ENCODE peak calls at places on chromosomes 1 and 21, in eight cellular contexts. One of them, this sample, is unnamed.

GRCh38 chr1:39333296-39333695 is 128.8 kb downstream of the MACF1 start:
- DNase-seq in stomach: no peak
- DNase-seq in HT1080: no peak
- DNase-seq in left ventricle myocardium inferior: no peak
- DNase-seq in heart left ventricle: no peak
- DNase-seq in AG08395: no peak
- DNase-seq in T follicular helper cell: no peak
- DNase-seq in fibroblast of lung: peak
- DNase-seq in this sample: peak

GRCh38 chr1:13661539-13661938 is 38.4 kb upstream of the PRDM2 start:
- DNase-seq in stomach: no peak
- DNase-seq in HT1080: peak
- DNase-seq in left ventricle myocardium inferior: no peak
- DNase-seq in heart left ventricle: no peak
- DNase-seq in AG08395: peak
- DNase-seq in T follicular helper cell: no peak
- DNase-seq in fibroblast of lung: no peak
- DNase-seq in this sample: no peak

GRCh38 chr1:25616932-25617625 is 488 bp downstream of the MAN1C1 start:
- DNase-seq in stomach: no peak
- DNase-seq in HT1080: no peak
- DNase-seq in left ventricle myocardium inferior: peak
- DNase-seq in heart left ventricle: peak
- DNase-seq in AG08395: no peak
- DNase-seq in T follicular helper cell: no peak
- DNase-seq in fibroblast of lung: no peak
- DNase-seq in this sample: peak

GRCh38 chr21:25005388-25005787 is 601.9 kb downstream of the MRPL39 start:
- DNase-seq in stomach: no peak
- DNase-seq in HT1080: peak
- DNase-seq in left ventricle myocardium inferior: no peak
- DNase-seq in heart left ventricle: no peak
- DNase-seq in AG08395: peak
- DNase-seq in T follicular helper cell: no peak
- DNase-seq in fibroblast of lung: peak
- DNase-seq in this sample: no peak

GRCh38 chr1:218460367-218460766 is 115.2 kb downstream of the TGFB2 start:
- DNase-seq in stomach: no peak
- DNase-seq in HT1080: peak
- DNase-seq in left ventricle myocardium inferior: no peak
- DNase-seq in heart left ventricle: peak
- DNase-seq in AG08395: peak
- DNase-seq in T follicular helper cell: no peak
- DNase-seq in fibroblast of lung: peak
- DNase-seq in this sample: no peak

GRCh38 chr1:52970149-52970548 is 43.1 kb downstream of the SCP2 start:
- DNase-seq in stomach: no peak
- DNase-seq in HT1080: peak
- DNase-seq in left ventricle myocardium inferior: no peak
- DNase-seq in heart left ventricle: no peak
- DNase-seq in AG08395: no peak
- DNase-seq in T follicular helper cell: no peak
- DNase-seq in fibroblast of lung: peak
- DNase-seq in this sample: no peak

GRCh38 chr1:205583461-205584130 is 48.2 kb downstream of the ELK4 start:
- DNase-seq in stomach: no peak
- DNase-seq in HT1080: no peak
- DNase-seq in left ventricle myocardium inferior: no peak
- DNase-seq in heart left ventricle: no peak
- DNase-seq in AG08395: no peak
- DNase-seq in T follicular helper cell: no peak
- DNase-seq in fibroblast of lung: no peak
- DNase-seq in this sample: no peak

GRCh38 chr21:46129846-46130651 is 25.3 kb downstream of the FTCD start:
- DNase-seq in stomach: no peak
- DNase-seq in HT1080: no peak
- DNase-seq in left ventricle myocardium inferior: peak
- DNase-seq in heart left ventricle: no peak
- DNase-seq in AG08395: no peak
- DNase-seq in T follicular helper cell: no peak
- DNase-seq in fibroblast of lung: no peak
- DNase-seq in this sample: no peak

GRCh38 chr1:243719476-243719875 is 130.6 kb downstream of the AKT3 start:
- DNase-seq in stomach: no peak
- DNase-seq in HT1080: peak
- DNase-seq in left ventricle myocardium inferior: no peak
- DNase-seq in heart left ventricle: no peak
- DNase-seq in AG08395: no peak
- DNase-seq in T follicular helper cell: no peak
- DNase-seq in fibroblast of lung: no peak
- DNase-seq in this sample: no peak

GRCh38 chr1:222736972-222737371 is at the start of gene FAM177B:
- DNase-seq in stomach: no peak
- DNase-seq in HT1080: no peak
- DNase-seq in left ventricle myocardium inferior: no peak
- DNase-seq in heart left ventricle: no peak
- DNase-seq in AG08395: no peak
- DNase-seq in T follicular helper cell: no peak
- DNase-seq in fibroblast of lung: no peak
- DNase-seq in this sample: no peak

GRCh38 chr1:153546796-153547559 is 1.4 kb upstream of the S100A4 start:
- DNase-seq in stomach: no peak
- DNase-seq in HT1080: no peak
- DNase-seq in left ventricle myocardium inferior: no peak
- DNase-seq in heart left ventricle: peak
- DNase-seq in AG08395: peak
- DNase-seq in T follicular helper cell: no peak
- DNase-seq in fibroblast of lung: no peak
- DNase-seq in this sample: no peak

GRCh38 chr1:202235856-202236837 is 42.5 kb downstream of the LGR6 start:
- DNase-seq in stomach: peak
- DNase-seq in HT1080: peak
- DNase-seq in left ventricle myocardium inferior: peak
- DNase-seq in heart left ventricle: peak
- DNase-seq in AG08395: peak
- DNase-seq in T follicular helper cell: peak
- DNase-seq in fibroblast of lung: peak
- DNase-seq in this sample: peak

GRCh38 chr1:145927916-145928647 is 798 bp upstream of the RBM8A start:
- DNase-seq in stomach: no peak
- DNase-seq in HT1080: no peak
- DNase-seq in left ventricle myocardium inferior: no peak
- DNase-seq in heart left ventricle: no peak
- DNase-seq in AG08395: no peak
- DNase-seq in T follicular helper cell: no peak
- DNase-seq in fibroblast of lung: no peak
- DNase-seq in this sample: no peak

GRCh38 chr1:245621589-245621988 is 466.8 kb downstream of the KIF26B start:
- DNase-seq in stomach: no peak
- DNase-seq in HT1080: peak
- DNase-seq in left ventricle myocardium inferior: no peak
- DNase-seq in heart left ventricle: no peak
- DNase-seq in AG08395: no peak
- DNase-seq in T follicular helper cell: no peak
- DNase-seq in fibroblast of lung: no peak
- DNase-seq in this sample: peak

GRCh38 chr21:39051561-39051949 is 131.7 kb downstream of the PSMG1 start:
- DNase-seq in stomach: no peak
- DNase-seq in HT1080: peak
- DNase-seq in left ventricle myocardium inferior: no peak
- DNase-seq in heart left ventricle: no peak
- DNase-seq in AG08395: peak
- DNase-seq in T follicular helper cell: no peak
- DNase-seq in fibroblast of lung: no peak
- DNase-seq in this sample: no peak

GRCh38 chr1:99685516-99686180 is 39.7 kb downstream of the PALMD start:
- DNase-seq in stomach: peak
- DNase-seq in HT1080: peak
- DNase-seq in left ventricle myocardium inferior: peak
- DNase-seq in heart left ventricle: peak
- DNase-seq in AG08395: peak
- DNase-seq in T follicular helper cell: peak
- DNase-seq in fibroblast of lung: peak
- DNase-seq in this sample: peak

GRCh38 chr1:242055921-242056320 is 57.0 kb upstream of the MAP1LC3C start:
- DNase-seq in stomach: no peak
- DNase-seq in HT1080: peak
- DNase-seq in left ventricle myocardium inferior: no peak
- DNase-seq in heart left ventricle: no peak
- DNase-seq in AG08395: no peak
- DNase-seq in T follicular helper cell: no peak
- DNase-seq in fibroblast of lung: no peak
- DNase-seq in this sample: no peak

GRCh38 chr1:13702425-13703127 is 2.6 kb downstream of the PRDM2 start:
- DNase-seq in stomach: no peak
- DNase-seq in HT1080: no peak
- DNase-seq in left ventricle myocardium inferior: no peak
- DNase-seq in heart left ventricle: no peak
- DNase-seq in AG08395: no peak
- DNase-seq in T follicular helper cell: peak
- DNase-seq in fibroblast of lung: no peak
- DNase-seq in this sample: no peak

GRCh38 chr1:29575826-29576225 is 339.5 kb downstream of the PTPRU start:
- DNase-seq in stomach: no peak
- DNase-seq in HT1080: peak
- DNase-seq in left ventricle myocardium inferior: no peak
- DNase-seq in heart left ventricle: no peak
- DNase-seq in AG08395: no peak
- DNase-seq in T follicular helper cell: no peak
- DNase-seq in fibroblast of lung: peak
- DNase-seq in this sample: no peak

GRCh38 chr1:85465099-85465790 is at the start of gene DDAH1:
- DNase-seq in stomach: peak
- DNase-seq in HT1080: peak
- DNase-seq in left ventricle myocardium inferior: peak
- DNase-seq in heart left ventricle: peak
- DNase-seq in AG08395: peak
- DNase-seq in T follicular helper cell: no peak
- DNase-seq in fibroblast of lung: peak
- DNase-seq in this sample: peak

GRCh38 chr1:174999926-175000696 is at the start of gene CACYBP:
- DNase-seq in stomach: peak
- DNase-seq in HT1080: peak
- DNase-seq in left ventricle myocardium inferior: no peak
- DNase-seq in heart left ventricle: no peak
- DNase-seq in AG08395: peak
- DNase-seq in T follicular helper cell: peak
- DNase-seq in fibroblast of lung: no peak
- DNase-seq in this sample: no peak

GRCh38 chr1:103275725-103276124 is 167.4 kb upstream of the COL11A1 start:
- DNase-seq in stomach: no peak
- DNase-seq in HT1080: no peak
- DNase-seq in left ventricle myocardium inferior: no peak
- DNase-seq in heart left ventricle: no peak
- DNase-seq in AG08395: no peak
- DNase-seq in T follicular helper cell: no peak
- DNase-seq in fibroblast of lung: peak
- DNase-seq in this sample: no peak

GRCh38 chr1:60073605-60074278 is at the start of gene C1orf87:
- DNase-seq in stomach: no peak
- DNase-seq in HT1080: no peak
- DNase-seq in left ventricle myocardium inferior: no peak
- DNase-seq in heart left ventricle: no peak
- DNase-seq in AG08395: no peak
- DNase-seq in T follicular helper cell: no peak
- DNase-seq in fibroblast of lung: no peak
- DNase-seq in this sample: peak

GRCh38 chr1:205306929-205307566 is 14.5 kb downstream of the NUAK2 start:
- DNase-seq in stomach: no peak
- DNase-seq in HT1080: no peak
- DNase-seq in left ventricle myocardium inferior: no peak
- DNase-seq in heart left ventricle: no peak
- DNase-seq in AG08395: no peak
- DNase-seq in T follicular helper cell: no peak
- DNase-seq in fibroblast of lung: no peak
- DNase-seq in this sample: no peak

GRCh38 chr1:36731226-36732037 is 248.7 kb upstream of the CSF3R start:
- DNase-seq in stomach: no peak
- DNase-seq in HT1080: no peak
- DNase-seq in left ventricle myocardium inferior: no peak
- DNase-seq in heart left ventricle: no peak
- DNase-seq in AG08395: no peak
- DNase-seq in T follicular helper cell: no peak
- DNase-seq in fibroblast of lung: no peak
- DNase-seq in this sample: no peak

GRCh38 chr1:234609528-234610042 is 393 bp downstream of the IRF2BP2 start:
- DNase-seq in stomach: no peak
- DNase-seq in HT1080: no peak
- DNase-seq in left ventricle myocardium inferior: no peak
- DNase-seq in heart left ventricle: no peak
- DNase-seq in AG08395: no peak
- DNase-seq in T follicular helper cell: no peak
- DNase-seq in fibroblast of lung: no peak
- DNase-seq in this sample: no peak

GRCh38 chr1:182069028-182069466 is 7.5 kb upstream of the ZNF648 start:
- DNase-seq in stomach: peak
- DNase-seq in HT1080: peak
- DNase-seq in left ventricle myocardium inferior: peak
- DNase-seq in heart left ventricle: peak
- DNase-seq in AG08395: peak
- DNase-seq in T follicular helper cell: no peak
- DNase-seq in fibroblast of lung: peak
- DNase-seq in this sample: peak

GRCh38 chr1:112794654-112795239 is 79.6 kb upstream of the PPM1J start:
- DNase-seq in stomach: no peak
- DNase-seq in HT1080: no peak
- DNase-seq in left ventricle myocardium inferior: no peak
- DNase-seq in heart left ventricle: no peak
- DNase-seq in AG08395: no peak
- DNase-seq in T follicular helper cell: no peak
- DNase-seq in fibroblast of lung: no peak
- DNase-seq in this sample: no peak

GRCh38 chr21:37273911-37274690 is 7.0 kb upstream of the VPS26C start:
- DNase-seq in stomach: no peak
- DNase-seq in HT1080: no peak
- DNase-seq in left ventricle myocardium inferior: no peak
- DNase-seq in heart left ventricle: no peak
- DNase-seq in AG08395: no peak
- DNase-seq in T follicular helper cell: no peak
- DNase-seq in fibroblast of lung: no peak
- DNase-seq in this sample: no peak

GRCh38 chr1:9455487-9456237 is 83.6 kb upstream of the SLC25A33 start:
- DNase-seq in stomach: peak
- DNase-seq in HT1080: no peak
- DNase-seq in left ventricle myocardium inferior: peak
- DNase-seq in heart left ventricle: peak
- DNase-seq in AG08395: peak
- DNase-seq in T follicular helper cell: peak
- DNase-seq in fibroblast of lung: peak
- DNase-seq in this sample: peak

GRCh38 chr1:22289251-22289995 is 146.5 kb upstream of the WNT4 start:
- DNase-seq in stomach: peak
- DNase-seq in HT1080: no peak
- DNase-seq in left ventricle myocardium inferior: no peak
- DNase-seq in heart left ventricle: no peak
- DNase-seq in AG08395: no peak
- DNase-seq in T follicular helper cell: no peak
- DNase-seq in fibroblast of lung: no peak
- DNase-seq in this sample: peak

This sample was measured in trophoblast cell.